ENCODE peak calls at places on chromosome 11, in five cellular contexts. S is vagina, K is transverse colon, Y is GM12891, T is stomach. R is an unnamed sample.

GRCh38 chr11:121452609-121453150 is at the start of gene SORL1-AS1:
- DNase-seq in Y (no peak), K (peak), T (no peak), S (no peak), R (no peak)

GRCh38 chr11:1354125-1354938 is 35.4 kb upstream of the BRSK2 start:
- DNase-seq in K (no peak), T (no peak), Y (no peak), S (no peak), R (no peak)

GRCh38 chr11:35412285-35412684 is 7.1 kb downstream of the SLC1A2 start:
- DNase-seq in T (no peak), S (no peak), K (no peak), Y (no peak), R (no peak)

GRCh38 chr11:19209617-19210016 is 7.8 kb upstream of the CSRP3 start:
- DNase-seq in K (no peak), T (no peak), S (no peak), Y (no peak), R (no peak)

GRCh38 chr11:45163956-45164575 is 17.6 kb downstream of the PRDM11 start:
- DNase-seq in Y (no peak), K (no peak), S (no peak), T (no peak), R (no peak)

GRCh38 chr11:109978895-109979294 is 114.3 kb upstream of the ZC3H12C start:
- DNase-seq in S (no peak), T (no peak), Y (no peak), K (no peak), R (no peak)

GRCh38 chr11:2774173-2775082 is 74.6 kb upstream of the KCNQ1OT1 start:
- DNase-seq in Y (no peak), T (peak), S (peak), K (no peak), R (peak)

GRCh38 chr11:34926101-34926830 is 9.8 kb downstream of the PDHX start:
- DNase-seq in K (no peak), T (no peak), Y (no peak), S (no peak), R (no peak)

GRCh38 chr11:135069884-135070283 is 657.8 kb upstream of the B3GAT1 start:
- DNase-seq in T (no peak), S (no peak), Y (no peak), K (no peak), R (no peak)

GRCh38 chr11:91433284-91434010 is 791.2 kb upstream of the FAT3 start:
- DNase-seq in T (no peak), S (no peak), K (no peak), Y (no peak), R (no peak)

GRCh38 chr11:27234043-27234668 is 128.9 kb downstream of the CCDC34 start:
- DNase-seq in S (peak), K (peak), T (no peak), Y (peak), R (no peak)

GRCh38 chr11:96061730-96062524 is 138.0 kb upstream of the MTMR2 start:
- DNase-seq in S (no peak), Y (no peak), K (no peak), T (no peak), R (no peak)

GRCh38 chr11:94302806-94303205 is 1.6 kb upstream of the IZUMO1R start:
- DNase-seq in T (no peak), K (no peak), S (no peak), Y (no peak), R (no peak)

GRCh38 chr11:118899706-118900360 is 16.1 kb downstream of the CXCR5 start:
- DNase-seq in S (no peak), T (no peak), Y (no peak), K (no peak), R (no peak)

GRCh38 chr11:335779-336665 is 15.4 kb upstream of the IFITM3 start:
- DNase-seq in S (no peak), T (no peak), Y (no peak), K (no peak), R (no peak)
- TF ChIP-seq POLR2AphosphoS5 in S (peak), T (no peak), Y (no peak), K (no peak), R (no peak)

GRCh38 chr11:66344550-66345315 is at the start of gene BRMS1:
- DNase-seq in Y (peak), S (no peak), K (peak), T (peak), R (peak)

GRCh38 chr11:66345316-66345649 is 379 bp upstream of the BRMS1 start:
- DNase-seq in T (no peak), Y (no peak), K (no peak), S (no peak), R (no peak)

GRCh38 chr11:66349084-66349386 is 1.6 kb upstream of the B4GAT1 start:
- DNase-seq in T (no peak), S (no peak), Y (no peak), K (no peak), R (no peak)

GRCh38 chr11:66346476-66347424 is 679 bp downstream of the B4GAT1 start:
- DNase-seq in Y (no peak), K (no peak), T (peak), S (no peak), R (no peak)

GRCh38 chr11:66347425-66348276 is at the start of gene B4GAT1:
- DNase-seq in S (peak), K (peak), T (peak), Y (peak), R (peak)
- TF ChIP-seq POLR2AphosphoS5 in S (peak), K (peak), T (no peak), Y (peak), R (peak)

GRCh38 chr11:13278620-13279486 is 1.3 kb downstream of the BMAL1 start:
- DNase-seq in S (no peak), K (peak), Y (peak), T (no peak), R (no peak)

GRCh38 chr11:13276454-13276851 is 1.1 kb upstream of the BMAL1 start:
- DNase-seq in K (peak), T (no peak), S (no peak), Y (no peak), R (no peak)

GRCh38 chr11:13276852-13277718 is 505 bp upstream of the BMAL1 start:
- DNase-seq in Y (peak), T (peak), S (peak), K (peak), R (peak)

GRCh38 chr11:13279487-13279834 is 1.9 kb downstream of the BMAL1 start:
- DNase-seq in T (no peak), Y (no peak), K (no peak), S (no peak), R (no peak)

DNA sequence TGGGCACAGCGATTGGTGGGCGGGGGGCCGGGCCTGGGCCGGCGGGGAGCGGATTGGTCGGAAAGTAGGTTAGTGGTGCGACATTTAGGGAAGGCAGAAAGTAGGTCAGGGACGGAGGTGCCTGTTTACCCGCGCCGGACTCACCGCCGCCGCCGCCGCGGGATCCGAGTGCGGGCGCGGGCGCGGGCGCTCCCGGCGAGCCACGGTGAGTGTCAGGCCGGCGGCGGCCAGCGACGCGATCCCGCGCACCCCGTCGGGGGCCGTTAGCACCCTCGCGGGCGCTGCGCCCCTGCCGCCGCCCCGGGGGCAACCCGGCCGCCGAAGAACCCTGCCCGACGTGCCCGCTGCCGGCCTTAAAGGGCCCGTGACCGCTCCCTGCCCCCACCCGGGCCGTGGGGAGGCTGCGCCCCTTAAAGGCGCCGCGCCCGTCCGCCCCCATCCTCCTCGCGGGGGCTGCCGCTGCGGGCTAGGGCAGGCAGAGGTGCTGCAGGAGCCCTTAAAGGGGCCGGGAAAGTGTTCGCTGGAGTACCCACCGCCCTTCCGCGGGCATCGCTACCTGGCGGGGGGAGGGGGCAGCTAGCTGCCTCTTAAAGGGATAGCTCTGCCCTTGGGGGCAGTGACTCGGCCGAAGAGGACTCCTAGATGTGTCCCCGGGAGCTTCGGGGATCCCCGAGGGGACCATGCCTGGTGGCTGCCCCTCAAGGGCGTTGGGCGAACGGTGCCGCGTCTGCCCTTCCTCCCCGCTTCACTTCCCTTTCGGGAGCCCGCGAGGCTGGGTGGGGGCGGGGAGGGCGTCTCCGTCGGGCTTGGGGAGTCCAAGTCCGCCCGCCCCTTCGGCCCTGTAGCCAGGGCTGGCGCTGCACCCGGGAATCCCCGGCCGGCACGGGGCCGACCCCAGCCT is at the start of gene BMAL1:
- DNase-seq in S (no peak), K (peak), T (peak), Y (peak), R (peak)
- TF ChIP-seq POLR2AphosphoS5 in S (no peak), K (peak), T (no peak), Y (no peak), R (peak)

DNA sequence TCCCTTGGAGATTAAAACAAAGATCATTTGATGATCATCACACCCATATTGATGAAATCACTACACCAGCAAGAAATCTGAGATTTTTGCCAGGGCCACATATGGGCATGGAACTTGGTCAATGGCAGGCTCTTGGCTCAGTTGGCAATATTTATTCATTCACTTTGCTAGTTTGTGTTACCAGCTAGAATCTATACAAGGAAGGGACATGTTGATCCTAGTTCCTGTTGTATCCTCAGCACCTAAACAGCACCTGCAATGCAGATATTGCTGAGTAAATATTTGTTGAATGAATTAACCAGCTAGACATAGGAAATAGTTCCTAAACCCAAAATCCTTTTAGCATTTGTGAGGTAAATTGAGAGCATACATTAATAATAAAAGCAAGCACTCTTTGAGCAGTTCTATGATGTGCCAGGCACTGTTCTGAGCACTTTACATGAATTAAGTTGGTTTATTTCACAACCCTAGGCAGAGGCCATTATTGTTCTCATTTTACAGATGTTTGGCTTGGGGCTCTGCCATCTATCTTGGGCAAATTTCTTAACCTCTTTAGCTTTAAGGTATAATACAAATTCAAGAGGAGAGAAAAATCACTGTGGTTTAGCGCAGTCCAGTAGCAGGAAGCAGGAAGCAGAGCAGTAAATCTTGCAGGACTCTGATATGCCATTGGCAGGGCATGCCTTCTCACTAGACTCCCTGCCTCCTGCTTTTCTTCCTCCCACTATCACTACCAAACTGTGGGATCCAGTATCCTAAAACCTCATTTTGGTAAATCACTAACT is 1.6 kb downstream of the TRIM68 start:
- DNase-seq in K (peak), Y (no peak), S (no peak), T (no peak), R (peak)
- TF ChIP-seq POLR2AphosphoS5 in K (no peak), Y (no peak), S (no peak), T (no peak), R (no peak)

GRCh38 chr11:77522215-77522614 is 48.3 kb upstream of the PAK1 start:
- DNase-seq in T (no peak), K (no peak), S (no peak), Y (no peak), R (no peak)

GRCh38 chr11:77523712-77524111 is 49.8 kb upstream of the PAK1 start:
- DNase-seq in S (no peak), Y (no peak), T (no peak), K (no peak), R (no peak)

GRCh38 chr11:77519847-77520246 is 46.0 kb upstream of the PAK1 start:
- DNase-seq in T (no peak), Y (no peak), S (no peak), K (no peak), R (peak)

GRCh38 chr11:77525455-77526091 is 51.7 kb upstream of the PAK1 start:
- DNase-seq in S (no peak), T (no peak), K (no peak), Y (no peak), R (no peak)

DNA sequence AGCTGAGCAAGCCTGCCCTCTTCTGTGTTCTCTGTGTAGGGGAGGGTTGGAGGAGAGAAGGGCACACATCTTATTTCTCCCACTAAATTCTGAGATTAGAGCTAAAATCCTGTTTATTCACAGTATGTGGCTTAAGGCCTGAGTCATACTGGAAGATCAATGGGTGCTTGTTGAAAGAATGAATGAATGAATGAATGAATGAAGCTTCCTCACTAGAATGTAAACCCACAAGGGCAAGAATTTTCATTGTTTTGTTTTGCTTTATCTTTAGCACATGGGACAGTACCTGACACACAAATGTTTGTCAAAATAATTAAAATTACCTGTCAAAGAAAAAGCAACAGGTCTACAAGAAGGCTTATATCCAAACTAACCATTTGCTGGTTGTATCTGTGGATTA is 50.6 kb upstream of the PAK1 start:
- DNase-seq in K (no peak), T (no peak), S (no peak), Y (no peak), R (no peak)
- TF ChIP-seq POLR2AphosphoS5 in K (no peak), T (no peak), S (no peak), Y (no peak), R (no peak)

DNA sequence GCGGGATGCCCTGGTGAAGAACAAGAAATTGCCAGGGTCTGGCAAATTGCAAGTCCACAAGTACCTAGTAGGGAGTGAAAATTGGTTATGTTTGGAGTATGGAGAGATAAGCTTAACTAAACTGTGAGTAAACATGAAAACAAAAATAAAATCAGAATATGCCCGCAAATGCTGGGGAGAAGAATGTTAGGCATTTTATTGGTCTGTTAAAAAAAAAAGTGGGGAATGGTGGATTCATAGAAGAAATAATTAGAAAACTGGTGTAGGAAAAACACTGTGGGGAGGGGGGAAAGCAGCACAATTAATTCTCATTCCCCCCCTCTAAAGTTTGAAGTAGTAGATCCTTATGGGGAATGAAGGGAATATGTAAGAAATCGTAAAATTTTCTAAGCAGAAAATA is 40.6 kb upstream of the HSD17B12 start:
- DNase-seq in K (no peak), S (no peak), T (no peak), Y (no peak), R (no peak)
- TF ChIP-seq POLR2AphosphoS5 in K (no peak), S (no peak), T (no peak), Y (no peak), R (no peak)

GRCh38 chr11:10946072-10946471 is 88.2 kb upstream of the ZBED5 start:
- DNase-seq in K (no peak), S (no peak), T (no peak), Y (no peak), R (no peak)
- TF ChIP-seq POLR2AphosphoS5 in K (no peak), S (no peak), T (no peak), Y (no peak), R (no peak)

GRCh38 chr11:9211322-9211721 is 53.8 kb downstream of the DENND5A start:
- DNase-seq in T (no peak), Y (no peak), K (no peak), S (no peak), R (no peak)
- TF ChIP-seq POLR2AphosphoS5 in T (no peak), Y (no peak), K (no peak), S (no peak), R (no peak)

DNA sequence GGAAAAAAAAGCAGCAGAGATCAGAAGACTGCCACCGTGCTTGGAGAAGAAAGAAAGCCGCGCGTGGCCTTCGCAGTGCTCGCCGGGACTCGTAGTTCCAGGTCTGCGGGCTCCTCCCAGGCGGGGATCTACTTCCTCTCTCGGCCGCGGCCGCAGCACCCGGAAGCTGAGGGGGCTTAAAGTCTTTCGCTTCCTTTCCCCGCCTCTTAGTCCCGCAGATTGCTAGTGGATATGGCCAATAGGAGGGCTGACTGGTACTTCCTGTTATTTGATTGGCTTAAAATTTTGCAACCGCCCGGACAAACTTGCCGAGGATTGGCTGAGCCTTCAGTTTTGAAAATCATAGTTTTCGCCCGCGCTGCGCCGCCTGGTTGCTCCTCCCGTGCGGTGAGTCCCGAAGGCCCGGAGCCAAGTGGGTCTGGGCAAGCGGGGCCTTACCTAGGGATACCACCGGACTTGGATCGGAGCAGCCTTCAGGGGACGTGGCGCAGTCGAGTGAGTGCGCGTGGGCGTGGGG is at the start of gene INCENP:
- DNase-seq in S (peak), K (peak), T (peak), Y (peak), R (peak)
- TF ChIP-seq POLR2AphosphoS5 in S (peak), K (peak), T (peak), Y (no peak), R (peak)